ENCODE peak calls at places on chromosomes 11 and 22, in four cellular contexts. O is hepatocyte, I is MM.1S, K is GM23248. X is an unnamed sample.

GRCh38 chr11:65316979-65317786 is 2.5 kb downstream of the CDC42EP2 start:
- DNase-seq in O (peak), I (no peak), K (peak), X (no peak)

GRCh38 chr11:78040691-78041379 is 17.8 kb upstream of the KCTD14 start:
- DNase-seq in O (no peak), I (no peak), K (no peak), X (no peak)

GRCh38 chr11:65363770-65364169 is 9.2 kb downstream of the TIGD3 start:
- DNase-seq in O (no peak), I (no peak), K (no peak), X (no peak)

GRCh38 chr11:69374110-69374981 is 80.4 kb downstream of the MYEOV start:
- DNase-seq in O (no peak), I (no peak), K (no peak), X (peak)

GRCh38 chr11:46930089-46930488 is 6.5 kb upstream of the CSTPP1 start:
- DNase-seq in O (peak), I (no peak), K (peak), X (no peak)

GRCh38 chr22:40653361-40653760 is 16.8 kb upstream of the MRTFA start:
- DNase-seq in O (no peak), I (no peak), K (no peak), X (no peak)

GRCh38 chr11:97722065-97722464 is 1298.7 kb upstream of the CNTN5 start:
- DNase-seq in O (peak), I (no peak), K (no peak), X (no peak)

GRCh38 chr22:36538529-36538928 is 9.6 kb upstream of the EIF3D start:
- DNase-seq in O (no peak), I (no peak), K (no peak), X (no peak)

GRCh38 chr11:3840870-3841425 is at the start of gene RHOG:
- DNase-seq in O (peak), I (peak), K (peak), X (peak)

GRCh38 chr11:73317803-73318202 is 9.7 kb downstream of the ARHGEF17 start:
- DNase-seq in O (no peak), I (no peak), K (no peak), X (no peak)

GRCh38 chr11:11081786-11082185 is 223.9 kb upstream of the ZBED5 start:
- DNase-seq in O (no peak), I (no peak), K (no peak), X (no peak)

GRCh38 chr11:6663794-6664478 is 8.3 kb upstream of the DCHS1 start:
- DNase-seq in O (no peak), I (no peak), K (no peak), X (no peak)

GRCh38 chr11:129694538-129694937 is 121.1 kb upstream of the TMEM45B start:
- DNase-seq in O (no peak), I (no peak), K (peak), X (no peak)

GRCh38 chr11:77046060-77046501 is 11.9 kb downstream of the B3GNT6 start:
- DNase-seq in O (peak), I (peak), K (peak), X (peak)

GRCh38 chr11:10314199-10315072 is 9.6 kb downstream of the ADM start:
- DNase-seq in O (peak), I (peak), K (peak), X (no peak)

GRCh38 chr22:50274311-50274710 is 4.1 kb upstream of the MAPK11 start:
- DNase-seq in O (peak), I (peak), K (peak), X (peak)

GRCh38 chr11:124600924-124601323 is 10.3 kb upstream of the PANX3 start:
- DNase-seq in O (no peak), I (no peak), K (no peak), X (no peak)

GRCh38 chr11:58028687-58029411 is 1.9 kb upstream of the OR6Q1 start:
- DNase-seq in O (no peak), I (no peak), K (peak), X (no peak)

GRCh38 chr11:61980783-61981541 is 13.5 kb upstream of the FTH1 start:
- DNase-seq in O (peak), I (no peak), K (no peak), X (no peak)

GRCh38 chr11:10375280-10376048 is 70.6 kb downstream of the ADM start:
- DNase-seq in O (no peak), I (no peak), K (peak), X (no peak)

GRCh38 chr11:65718964-65719492 is 1.6 kb downstream of the RNASEH2C start:
- DNase-seq in O (peak), I (no peak), K (peak), X (peak)

GRCh38 chr11:58923300-58923788 is 15.9 kb upstream of the GLYATL1 start:
- DNase-seq in O (peak), I (peak), K (peak), X (peak)

GRCh38 chr11:19428206-19429001 is 187.7 kb upstream of the E2F8 start:
- DNase-seq in O (peak), I (no peak), K (no peak), X (no peak)

GRCh38 chr11:57800444-57801184 is 39.0 kb downstream of the CTNND1 start:
- DNase-seq in O (peak), I (peak), K (peak), X (peak)

GRCh38 chr11:109422755-109423113 is 744 bp downstream of the C11orf87 start:
- DNase-seq in O (no peak), I (no peak), K (peak), X (peak)

GRCh38 chr11:119942583-119943338 is 195.2 kb downstream of the TRIM29 start:
- DNase-seq in O (no peak), I (no peak), K (peak), X (no peak)

GRCh38 chr11:78350646-78351165 is 66.9 kb downstream of the GAB2 start:
- DNase-seq in O (no peak), I (no peak), K (peak), X (no peak)

GRCh38 chr11:109864834-109865557 is 228.2 kb upstream of the ZC3H12C start:
- DNase-seq in O (peak), I (no peak), K (peak), X (no peak)

GRCh38 chr22:47598864-47599263 is 836.4 kb downstream of the TBC1D22A start:
- DNase-seq in O (no peak), I (no peak), K (no peak), X (no peak)

GRCh38 chr11:62446091-62446490 is 27.3 kb downstream of the SCGB1A1 start:
- DNase-seq in O (no peak), I (no peak), K (no peak), X (no peak)

DNA sequence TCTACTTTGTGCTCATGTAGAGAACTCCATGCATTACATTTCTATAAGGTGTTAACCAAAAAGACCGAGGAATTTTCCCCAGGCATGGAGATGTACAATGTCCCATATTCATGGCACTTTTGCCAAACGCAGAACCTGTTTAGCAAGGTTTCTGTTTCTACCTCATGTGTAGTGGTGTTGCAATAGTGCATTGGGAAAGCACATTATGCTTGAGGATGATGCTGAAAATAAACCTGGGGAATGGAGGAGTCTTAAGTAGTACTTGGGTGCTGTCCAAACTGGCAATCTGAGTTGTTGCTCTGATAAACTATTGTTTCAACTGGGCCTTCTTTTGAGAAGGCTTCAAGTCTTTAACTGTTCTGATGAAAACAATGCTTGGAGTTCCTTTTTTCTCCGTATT is 11.5 kb upstream of the MUC15 start:
- DNase-seq in O (peak), I (no peak), K (peak), X (no peak)
- TF ChIP-seq EZH2phosphoT487 in O (no peak), I (no peak), K (no peak), X (no peak)

GRCh38 chr22:39254122-39254521 is 9.3 kb upstream of the PDGFB start:
- DNase-seq in O (no peak), I (no peak), K (no peak), X (peak)

GRCh38 chr22:39255449-39256185 is 10.8 kb upstream of the PDGFB start:
- DNase-seq in O (no peak), I (no peak), K (no peak), X (no peak)

GRCh38 chr22:39253427-39254070 is 8.8 kb upstream of the PDGFB start:
- DNase-seq in O (peak), I (peak), K (peak), X (no peak)

GRCh38 chr22:39256186-39256552 is 11.4 kb upstream of the PDGFB start:
- DNase-seq in O (no peak), I (no peak), K (no peak), X (no peak)

GRCh38 chr22:39254789-39255298 is 10.1 kb upstream of the PDGFB start:
- DNase-seq in O (no peak), I (peak), K (peak), X (no peak)
- TF ChIP-seq EZH2phosphoT487 in O (no peak), I (no peak), K (no peak), X (no peak)

DNA sequence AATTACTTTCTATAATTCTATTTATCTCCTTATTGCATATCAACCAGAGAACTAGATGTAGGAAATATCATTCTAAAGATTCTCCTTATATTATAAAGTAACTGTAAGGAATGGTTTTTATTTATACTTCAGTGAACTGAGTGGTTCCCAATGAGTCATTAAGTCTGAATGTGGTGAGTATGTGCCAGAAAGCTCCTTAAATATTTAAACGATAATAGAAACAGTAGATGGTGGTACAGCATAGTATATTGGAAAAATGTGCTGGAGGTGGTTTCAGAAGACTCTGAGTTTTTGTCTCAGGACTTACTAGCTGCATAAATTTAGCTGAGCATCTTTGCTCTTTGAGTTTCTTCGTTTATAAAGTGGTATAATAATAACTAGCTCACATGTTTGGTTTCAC is 653.5 kb downstream of the FAM181B start:
- DNase-seq in O (no peak), I (no peak), K (peak), X (no peak)
- TF ChIP-seq EZH2phosphoT487 in O (no peak), I (no peak), K (no peak), X (no peak)

DNA sequence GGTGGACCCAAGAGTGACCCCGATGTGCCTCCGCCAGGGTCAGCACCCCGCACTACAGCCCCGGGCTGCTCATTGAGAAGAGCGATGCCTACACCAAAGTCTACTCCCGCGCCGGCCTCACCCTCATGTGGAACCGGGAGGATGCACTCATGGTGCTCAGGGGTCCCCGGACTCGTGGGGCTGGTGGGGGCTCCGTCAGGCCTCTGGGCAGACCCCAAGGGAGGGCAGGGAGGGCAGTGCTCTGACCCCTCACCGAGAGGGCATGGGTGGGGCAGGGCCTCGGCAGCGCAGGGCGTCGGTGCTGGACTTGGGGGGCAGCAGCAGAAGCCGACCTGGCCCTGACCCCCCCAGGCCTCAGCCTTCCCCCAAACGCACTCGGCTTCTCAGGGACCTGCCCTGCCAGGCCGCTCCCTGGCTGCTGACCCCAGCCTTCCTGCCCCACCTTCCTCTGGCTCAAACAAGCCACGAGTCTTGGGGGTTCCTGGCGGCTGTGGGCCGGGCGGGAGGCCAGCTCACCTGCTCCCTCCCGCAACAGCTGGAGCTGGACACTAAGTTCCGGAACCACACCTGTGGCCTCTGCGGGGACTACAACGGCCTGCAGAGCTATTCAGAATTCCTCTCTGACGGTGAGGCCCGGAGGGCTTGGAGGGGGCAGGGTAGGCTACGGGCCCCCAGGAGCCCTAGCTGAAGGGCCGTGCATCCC is 2.9 kb downstream of the MUC2 start:
- DNase-seq in O (no peak), I (no peak), K (no peak), X (no peak)
- TF ChIP-seq EZH2phosphoT487 in O (no peak), I (no peak), K (no peak), X (no peak)

GRCh38 chr11:131904756-131905155 is 534.3 kb downstream of the NTM start:
- DNase-seq in O (no peak), I (no peak), K (no peak), X (no peak)
- TF ChIP-seq EZH2phosphoT487 in O (no peak), I (no peak), K (no peak), X (no peak)

GRCh38 chr22:34847072-34847471 is 218.9 kb upstream of the ISX start:
- DNase-seq in O (no peak), I (peak), K (no peak), X (no peak)
- TF ChIP-seq EZH2phosphoT487 in O (no peak), I (no peak), K (no peak), X (no peak)

GRCh38 chr22:45006101-45006872 is 3.5 kb downstream of the PHF21B start:
- DNase-seq in O (peak), I (no peak), K (peak), X (no peak)
- TF ChIP-seq EZH2phosphoT487 in O (peak), I (no peak), K (peak), X (no peak)

DNA sequence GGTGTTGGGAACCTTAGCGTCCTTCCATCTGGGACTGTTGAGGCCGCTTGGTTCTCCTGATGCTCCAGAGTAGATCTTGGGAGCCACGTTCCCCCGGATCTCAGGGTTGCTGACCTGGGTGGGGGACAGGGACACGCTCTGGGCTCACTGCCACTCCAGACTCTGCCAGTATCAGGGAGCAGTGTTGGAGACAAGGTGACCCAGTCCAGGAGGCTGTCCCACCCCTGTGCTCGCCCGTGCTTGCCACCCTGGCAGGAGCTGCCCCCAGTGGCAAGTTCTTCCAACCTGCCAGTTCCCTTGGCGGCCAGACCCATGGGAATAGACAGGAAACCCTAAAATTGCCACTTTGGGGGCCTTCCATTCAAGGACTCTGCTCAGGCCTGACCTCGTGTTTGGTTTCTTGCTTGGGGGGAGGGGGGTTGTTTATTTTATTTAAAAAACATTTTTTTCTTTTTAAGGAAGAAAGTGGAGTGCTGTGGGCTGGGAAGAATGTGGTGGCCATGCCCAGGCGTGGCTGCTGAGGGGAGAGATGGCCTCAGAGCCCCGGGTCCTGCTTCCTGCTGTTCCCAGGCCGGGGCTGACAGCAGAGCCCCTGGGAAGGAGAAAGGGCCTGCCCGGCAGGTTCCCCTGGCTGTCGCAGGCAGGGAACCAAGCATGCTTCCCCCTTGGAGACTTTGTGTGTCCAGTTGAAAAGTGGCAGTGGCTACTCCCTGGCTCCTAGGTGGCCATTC is 7.2 kb downstream of the GRK2 start:
- DNase-seq in O (no peak), I (no peak), K (no peak), X (no peak)
- TF ChIP-seq EZH2phosphoT487 in O (no peak), I (no peak), K (no peak), X (no peak)

GRCh38 chr11:111733009-111733408 is 33.2 kb downstream of the PPP2R1B start:
- DNase-seq in O (peak), I (no peak), K (peak), X (no peak)

GRCh38 chr11:111730031-111730430 is 36.2 kb downstream of the PPP2R1B start:
- DNase-seq in O (no peak), I (no peak), K (no peak), X (no peak)

GRCh38 chr11:111729441-111729840 is 36.7 kb downstream of the PPP2R1B start:
- DNase-seq in O (no peak), I (no peak), K (no peak), X (no peak)

GRCh38 chr11:111731839-111732238 is 34.4 kb downstream of the PPP2R1B start:
- DNase-seq in O (no peak), I (no peak), K (no peak), X (no peak)

DNA sequence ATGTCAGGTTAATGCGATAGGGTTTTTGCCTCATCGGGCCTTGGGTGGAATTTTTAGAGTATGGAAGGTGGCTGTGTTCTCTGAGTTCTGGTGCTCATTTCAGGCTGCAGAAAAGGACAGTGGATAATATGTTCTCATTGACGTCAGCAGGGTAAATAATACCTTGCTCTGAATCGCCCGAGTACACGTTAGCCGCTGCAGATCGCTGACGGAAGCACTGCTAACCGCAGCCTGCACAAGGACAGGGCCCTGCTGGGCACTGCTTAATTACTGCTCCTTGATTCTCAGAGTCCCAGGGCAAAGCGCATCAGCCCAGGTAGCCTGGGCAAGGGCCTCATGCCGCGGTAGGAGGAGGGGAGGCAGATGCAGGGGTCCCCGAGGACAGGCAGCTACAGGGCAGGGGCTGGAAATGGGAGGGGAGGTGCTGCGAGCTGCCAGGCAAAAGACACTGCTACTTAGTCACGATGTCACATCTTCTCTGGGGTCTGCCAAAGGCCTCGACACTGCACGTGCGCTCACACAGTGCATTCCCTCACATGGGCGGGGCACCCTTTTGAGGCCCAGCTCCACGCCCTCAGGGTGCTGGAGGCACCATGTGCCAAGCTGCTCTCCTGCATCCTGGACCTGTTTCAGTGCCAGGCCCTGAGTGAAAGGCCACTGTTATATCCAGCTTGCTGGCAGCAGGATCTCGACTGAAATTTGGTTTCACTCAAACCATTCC is 35.2 kb downstream of the PPP2R1B start:
- DNase-seq in O (peak), I (no peak), K (peak), X (peak)
- TF ChIP-seq EZH2phosphoT487 in O (no peak), I (no peak), K (no peak), X (no peak)